ENCODE peak calls at places on chromosomes 3 and 15, in eight cellular contexts. Z is skeletal muscle cell, B is AG04450, V is ELR, H is NCI-H1105 treated with DMSO at 0.1 percent for 48 hours, F is H54, X is IMR-90, O is NCI-H510A treated with DMSO at 0.1 percent for 48 hours. E is an unnamed sample.

GRCh38 chr3:171323934-171324535 is 136.2 kb downstream of the TNIK start:
- DNase-seq in Z (peak), B (no peak), V (peak), H (no peak), F (no peak), X (peak), O (no peak), E (no peak)

GRCh38 chr3:183354325-183354831 is 74.0 kb downstream of the MCF2L2 start:
- DNase-seq in Z (no peak), B (no peak), V (no peak), H (no peak), F (no peak), X (no peak), O (no peak), E (no peak)

GRCh38 chr15:72521682-72522081 is 47.6 kb downstream of the ARIH1 start:
- DNase-seq in Z (peak), B (no peak), V (no peak), H (no peak), F (no peak), X (peak), O (no peak), E (no peak)

GRCh38 chr15:71080166-71080565 is 35.1 kb upstream of the THSD4 start:
- DNase-seq in Z (no peak), B (no peak), V (no peak), H (no peak), F (no peak), X (no peak), O (no peak), E (no peak)

GRCh38 chr3:168116279-168116678 is 20.6 kb upstream of the GOLIM4 start:
- DNase-seq in Z (no peak), B (no peak), V (no peak), H (no peak), F (no peak), X (no peak), O (no peak), E (no peak)

GRCh38 chr3:113287818-113288648 is 76.7 kb downstream of the BOC start:
- DNase-seq in Z (no peak), B (peak), V (peak), H (peak), F (peak), X (peak), O (peak), E (no peak)

GRCh38 chr3:187777331-187778046 is 32.2 kb upstream of the BCL6 start:
- DNase-seq in Z (no peak), B (no peak), V (peak), H (no peak), F (no peak), X (peak), O (no peak), E (no peak)

GRCh38 chr3:152452318-152452717 is 183.6 kb downstream of the MBNL1 start:
- DNase-seq in Z (no peak), B (no peak), V (peak), H (no peak), F (no peak), X (peak), O (no peak), E (no peak)

GRCh38 chr3:51985971-51986947 is 2.9 kb downstream of the ACY1 start:
- DNase-seq in Z (no peak), B (no peak), V (no peak), H (no peak), F (no peak), X (no peak), O (no peak), E (no peak)

GRCh38 chr3:122514123-122515019 is at the start of gene KPNA1:
- DNase-seq in Z (peak), B (no peak), V (peak), H (peak), F (peak), X (peak), O (peak), E (no peak)

E was measured in AG04449.